ENCODE peak calls at places on chromosomes 3 and 15, in six cellular contexts. Y is anterior cingulate cortex; O is M059J; S is substantia nigra; G is fibroblast of the conjunctiva; I is activated CD8-positive, alpha-beta memory T cell treated with anti-CD3 and anti-CD28 coated beads, Interleukin-2, amount 50 U/mL, for 48 hours. K is an unnamed sample.
A peak's percentile ranks its signal among the peaks of the same experiment; 100 is the strongest.

GRCh38 chr3:153215971-153216370 is 53.9 kb downstream of the RAP2B start:
- DNase-seq in Y (no peak), O (no peak), S (no peak), G (peak; percentile 21), I (no peak), K (peak; percentile 73)

GRCh38 chr3:147269907-147270306 is 136.4 kb downstream of the ZIC4 start:
- DNase-seq in Y (no peak), O (no peak), S (no peak), G (no peak), I (no peak), K (no peak)

GRCh38 chr15:86916671-86917450 is 837.2 kb downstream of the AGBL1 start:
- DNase-seq in Y (peak; percentile 91), O (peak; percentile 38), S (peak; percentile 77), G (no peak), I (no peak), K (no peak)

GRCh38 chr3:32420138-32420981 is 28.7 kb downstream of the CMTM7 start:
- DNase-seq in Y (no peak), O (peak; percentile 90), S (no peak), G (no peak), I (no peak), K (no peak)

GRCh38 chr15:77773903-77774302 is 141.2 kb upstream of the LINGO1 start:
- DNase-seq in Y (no peak), O (no peak), S (no peak), G (no peak), I (no peak), K (no peak)

GRCh38 chr3:160564205-160564922 is 1.0 kb downstream of the KPNA4 start:
- DNase-seq in Y (no peak), O (peak; percentile 49), S (no peak), G (no peak), I (peak; percentile 62), K (no peak)

GRCh38 chr3:52088445-52089367 is 32.3 kb upstream of the DUSP7 start:
- DNase-seq in Y (no peak), O (peak; percentile 67), S (no peak), G (peak; percentile 26), I (no peak), K (peak; percentile 65)

GRCh38 chr3:18579659-18580058 is 154.5 kb upstream of the SATB1 start:
- DNase-seq in Y (no peak), O (no peak), S (no peak), G (no peak), I (no peak), K (no peak)

GRCh38 chr3:158108596-158108995 is 1.3 kb upstream of the RSRC1 start:
- DNase-seq in Y (no peak), O (peak; percentile 30), S (no peak), G (no peak), I (no peak), K (no peak)